ENCODE peak calls at places on chromosome 3, in nine cellular contexts. S, T, A, X, K, L, P, F and Y are unnamed samples.

GRCh38 chr3:154781595-154781994 is 298.5 kb upstream of the MME start:
- DNase-seq in P (no peak), K (no peak), T (no peak), F (no peak), S (no peak), L (no peak), X (no peak), A (peak; percentile 9), Y (no peak)

GRCh38 chr3:56355570-56356185 is 112.6 kb downstream of the ERC2 start:
- DNase-seq in F (no peak), P (no peak), L (no peak), T (no peak), K (no peak), S (no peak), A (no peak), X (no peak), Y (no peak)

GRCh38 chr3:183532620-183533409 is 22.7 kb downstream of the KLHL6 start:
- DNase-seq in L (no peak), X (no peak), F (no peak), T (no peak), A (no peak), S (no peak), P (no peak), K (no peak), Y (no peak)

GRCh38 chr3:146975476-146975875 is 370.3 kb upstream of the PLSCR5 start:
- DNase-seq in P (no peak), X (no peak), T (no peak), K (no peak), L (no peak), F (no peak), A (no peak), S (no peak), Y (no peak)

GRCh38 chr3:183988216-183988790 is 29.4 kb downstream of the ABCC5 start:
- DNase-seq in F (no peak), S (no peak), K (no peak), P (no peak), X (no peak), A (peak; percentile 76), L (no peak), T (no peak), Y (peak; percentile 77)

GRCh38 chr3:136465296-136465695 is 215.2 kb downstream of the PCCB start:
- DNase-seq in F (no peak), P (no peak), S (no peak), T (no peak), K (peak; percentile 40), L (no peak), X (no peak), A (peak; percentile 59), Y (no peak)

GRCh38 chr3:46931631-46932441 is 44.7 kb downstream of the CCDC12 start:
- DNase-seq in X (peak; percentile 36), F (no peak), A (peak; percentile 65), P (no peak), K (peak; percentile 60), L (no peak), T (no peak), S (no peak), Y (peak; percentile 45)

GRCh38 chr3:71454513-71455423 is 128.8 kb downstream of the FOXP1 start:
- DNase-seq in S (no peak), F (no peak), A (no peak), K (no peak), X (no peak), P (no peak), T (no peak), L (no peak), Y (no peak)

GRCh38 chr3:174002543-174002942 is 605.0 kb downstream of the NLGN1 start:
- DNase-seq in A (peak; percentile 26), F (no peak), K (no peak), X (no peak), T (no peak), L (no peak), S (no peak), P (no peak), Y (no peak)

GRCh38 chr3:196048922-196049566 is 32.8 kb downstream of the TFRC start:
- DNase-seq in F (no peak), A (no peak), S (no peak), L (no peak), P (no peak), X (no peak), T (no peak), K (no peak), Y (no peak)

GRCh38 chr3:171565671-171566070 is 105.5 kb upstream of the TNIK start:
- DNase-seq in F (no peak), X (peak; percentile 28), L (no peak), P (no peak), A (peak; percentile 12), T (no peak), K (peak; percentile 65), S (peak; percentile 7), Y (peak; percentile 31)

GRCh38 chr3:172848910-172849309 is 98.4 kb downstream of the ECT2 start:
- DNase-seq in P (no peak), K (peak; percentile 51), F (no peak), X (peak; percentile 86), S (no peak), T (no peak), L (no peak), A (peak; percentile 73), Y (peak; percentile 23)

GRCh38 chr3:42728056-42728455 is 25.5 kb upstream of the HHATL start:
- DNase-seq in P (no peak), S (no peak), A (no peak), T (peak; percentile 31), K (no peak), X (no peak), L (no peak), F (no peak), Y (no peak)

GRCh38 chr3:158991146-158991705 is 189.4 kb downstream of the MFSD1 start:
- DNase-seq in P (no peak), F (peak; percentile 27), A (no peak), S (no peak), K (no peak), T (no peak), L (no peak), X (no peak), Y (no peak)

GRCh38 chr3:71064976-71065763 is 518.4 kb downstream of the FOXP1 start:
- DNase-seq in K (peak; percentile 33), F (peak; percentile 76), S (no peak), P (peak; percentile 84), L (peak; percentile 66), T (peak; percentile 66), A (peak; percentile 62), X (no peak), Y (no peak)

GRCh38 chr3:100297784-100298183 is 36.8 kb upstream of the NIT2 start:
- DNase-seq in S (no peak), T (no peak), K (no peak), L (no peak), A (peak; percentile 36), F (no peak), X (peak; percentile 1), P (no peak), Y (peak; percentile 37)

GRCh38 chr3:150144309-150144708 is 173.6 kb upstream of the PFN2 start:
- DNase-seq in A (no peak), T (no peak), F (no peak), P (no peak), X (no peak), L (no peak), S (no peak), K (no peak), Y (no peak)

GRCh38 chr3:101722394-101723173 is 1.8 kb upstream of the CEP97 start:
- DNase-seq in S (no peak), P (no peak), X (no peak), F (no peak), K (no peak), T (no peak), L (no peak), A (no peak), Y (no peak)

GRCh38 chr3:104604326-104605010 is 762.2 kb upstream of the ALCAM start:
- DNase-seq in T (no peak), K (peak; percentile 32), X (no peak), S (no peak), F (no peak), L (no peak), P (no peak), A (peak; percentile 8), Y (peak; percentile 50)

GRCh38 chr3:157082305-157082981 is 77.5 kb downstream of the CCNL1 start:
- DNase-seq in A (peak; percentile 63), P (no peak), X (peak; percentile 83), L (no peak), S (no peak), K (peak; percentile 40), F (no peak), T (no peak), Y (peak; percentile 91)

GRCh38 chr3:127747751-127748521 is 74.4 kb downstream of the MGLL start:
- DNase-seq in A (peak; percentile 90), F (no peak), S (peak; percentile 49), T (no peak), P (no peak), X (peak; percentile 67), K (peak; percentile 91), L (no peak), Y (peak; percentile 97)

GRCh38 chr3:52265387-52265786 is 13.1 kb downstream of the WDR82 start:
- DNase-seq in A (no peak), L (no peak), F (no peak), X (no peak), P (no peak), S (no peak), K (no peak), T (no peak), Y (no peak)

GRCh38 chr3:24704496-24704895 is 209.8 kb upstream of the THRB start:
- DNase-seq in A (peak; percentile 15), F (no peak), P (no peak), K (peak; percentile 87), L (no peak), T (no peak), X (no peak), S (no peak), Y (no peak)

GRCh38 chr3:4584537-4585249 is 91.5 kb downstream of the ITPR1 start:
- DNase-seq in S (no peak), F (no peak), L (no peak), P (peak; percentile 60), X (no peak), K (peak; percentile 39), A (no peak), T (peak; percentile 54), Y (no peak)